ENCODE peak calls at places on chromosomes 12 and 14, in five cellular contexts. G, K, T, H and D are unnamed samples.

GRCh38 chr12:102197789-102198188 is at the start of gene PMCH:
- DNase-seq in G (no peak), K (no peak), T (no peak), H (no peak), D (no peak)

GRCh38 chr12:47774664-47775063 is 1.6 kb downstream of the SLC48A1 start:
- DNase-seq in G (no peak), K (no peak), T (no peak), H (no peak), D (no peak)

GRCh38 chr14:68380304-68380840 is 412.5 kb downstream of the ZFP36L1 start:
- DNase-seq in G (no peak), K (no peak), T (no peak), H (no peak), D (no peak)

GRCh38 chr12:125470838-125471775 is 405.9 kb downstream of the AACS start:
- DNase-seq in G (no peak), K (peak), T (no peak), H (no peak), D (no peak)

GRCh38 chr14:32006267-32007110 is 70.6 kb upstream of the ARHGAP5 start:
- DNase-seq in G (no peak), K (no peak), T (peak), H (no peak), D (no peak)

GRCh38 chr14:52902971-52903385 is 47.9 kb downstream of the FERMT2 start:
- DNase-seq in G (no peak), K (no peak), T (peak), H (no peak), D (no peak)

GRCh38 chr12:2283910-2284309 is 231.1 kb downstream of the CACNA1C start:
- DNase-seq in G (peak), K (no peak), T (no peak), H (no peak), D (no peak)

GRCh38 chr12:51056242-51056641 is 8.1 kb downstream of the LETMD1 start:
- DNase-seq in G (no peak), K (no peak), T (peak), H (no peak), D (peak)

GRCh38 chr12:120748242-120748641 is 22.6 kb downstream of the ACADS start:
- DNase-seq in G (no peak), K (no peak), T (no peak), H (no peak), D (no peak)

GRCh38 chr14:24098229-24098926 is 4.3 kb downstream of the PCK2 start:
- DNase-seq in G (peak), K (no peak), T (no peak), H (no peak), D (no peak)

GRCh38 chr12:93880853-93881522 is 203.8 kb downstream of the CRADD start:
- DNase-seq in G (no peak), K (no peak), T (no peak), H (no peak), D (no peak)

GRCh38 chr14:95314609-95315008 is 5.1 kb downstream of the CLMN start:
- DNase-seq in G (peak), K (no peak), T (peak), H (peak), D (peak)

GRCh38 chr12:8556748-8557147 is 16.0 kb upstream of the CLEC4E start:
- DNase-seq in G (no peak), K (no peak), T (no peak), H (no peak), D (no peak)

GRCh38 chr12:75944097-75944904 is 87.3 kb downstream of the PHLDA1 start:
- DNase-seq in G (no peak), K (no peak), T (peak), H (no peak), D (no peak)

GRCh38 chr14:91261115-91261514 is 16.6 kb upstream of the GPR68 start:
- DNase-seq in G (no peak), K (no peak), T (no peak), H (no peak), D (no peak)

GRCh38 chr14:83520837-83521236 is 1987.2 kb upstream of the SEL1L start:
- DNase-seq in G (no peak), K (no peak), T (no peak), H (no peak), D (no peak)

GRCh38 chr12:45966486-45966885 is 23.9 kb downstream of the SCAF11 start:
- DNase-seq in G (no peak), K (no peak), T (peak), H (no peak), D (peak)

GRCh38 chr12:4286771-4287317 is 13.3 kb downstream of the CCND2 start:
- DNase-seq in G (no peak), K (no peak), T (no peak), H (no peak), D (no peak)

GRCh38 chr12:89414851-89415250 is 62.5 kb upstream of the DUSP6 start:
- DNase-seq in G (no peak), K (no peak), T (no peak), H (no peak), D (no peak)

GRCh38 chr12:132640936-132641335 is 22.4 kb downstream of the P2RX2 start:
- DNase-seq in G (no peak), K (no peak), T (no peak), H (no peak), D (no peak)

GRCh38 chr14:76584271-76584702 is 177.0 kb upstream of the VASH1 start:
- DNase-seq in G (no peak), K (no peak), T (no peak), H (no peak), D (no peak)

GRCh38 chr12:17680220-17680619 is 409.8 kb downstream of the RERGL start:
- DNase-seq in G (no peak), K (no peak), T (no peak), H (no peak), D (no peak)

GRCh38 chr12:57904848-57905811 is 36.2 kb upstream of the ATP23 start:
- DNase-seq in G (peak), K (peak), T (peak), H (peak), D (peak)

GRCh38 chr14:63996575-63997220 is 143.9 kb downstream of the SYNE2 start:
- DNase-seq in G (no peak), K (no peak), T (no peak), H (no peak), D (no peak)

GRCh38 chr14:56528927-56529326 is 50.7 kb upstream of the TMEM260 start:
- DNase-seq in G (no peak), K (no peak), T (no peak), H (no peak), D (no peak)